ENCODE peak calls at places on chromosomes 12 and 14, in six cellular contexts. One of them, this sample, is unnamed.

GRCh38 chr12:114319422-114319821 is 86.5 kb downstream of the TBX5 start:
- DNase-seq in endothelial cell of umbilical vein: no peak
- DNase-seq in A549: no peak
- DNase-seq in GM12878: no peak
- DNase-seq in K562: no peak
- DNase-seq in HepG2: no peak
- DNase-seq in this sample: no peak

GRCh38 chr12:48078901-48079300 is 27.0 kb downstream of the SENP1 start:
- DNase-seq in endothelial cell of umbilical vein: no peak
- DNase-seq in A549: no peak
- DNase-seq in GM12878: no peak
- DNase-seq in K562: no peak
- DNase-seq in HepG2: no peak
- DNase-seq in this sample: peak; percentile 76

GRCh38 chr12:6767301-6767591 is 1.1 kb downstream of the PTMS start:
- DNase-seq in endothelial cell of umbilical vein: no peak
- DNase-seq in A549: no peak
- DNase-seq in GM12878: no peak
- DNase-seq in K562: no peak
- DNase-seq in HepG2: no peak
- DNase-seq in this sample: no peak

GRCh38 chr14:101739446-101740141 is 21.9 kb upstream of the PPP2R5C start:
- DNase-seq in endothelial cell of umbilical vein: no peak
- DNase-seq in A549: no peak
- DNase-seq in GM12878: no peak
- DNase-seq in K562: no peak
- DNase-seq in HepG2: no peak
- DNase-seq in this sample: no peak

GRCh38 chr14:39232554-39233415 is 930 bp upstream of the MIA2 start:
- DNase-seq in endothelial cell of umbilical vein: no peak
- DNase-seq in A549: peak; percentile 18
- DNase-seq in GM12878: no peak
- DNase-seq in K562: no peak
- DNase-seq in HepG2: peak; percentile 90
- DNase-seq in this sample: peak; percentile 74

GRCh38 chr12:45729233-45730115 is at the start of gene ARID2:
- DNase-seq in endothelial cell of umbilical vein: peak; percentile 62
- DNase-seq in A549: peak; percentile 80
- DNase-seq in GM12878: no peak
- DNase-seq in K562: peak; percentile 45
- DNase-seq in HepG2: peak; percentile 14
- DNase-seq in this sample: peak; percentile 86

GRCh38 chr12:53726342-53726741 is 910 bp downstream of the CALCOCO1 start:
- DNase-seq in endothelial cell of umbilical vein: no peak
- DNase-seq in A549: no peak
- DNase-seq in GM12878: no peak
- DNase-seq in K562: peak; percentile 48
- DNase-seq in HepG2: peak; percentile 38
- DNase-seq in this sample: peak; percentile 36

GRCh38 chr12:53958128-53958527 is 3.4 kb downstream of the HOXC12 start:
- DNase-seq in endothelial cell of umbilical vein: no peak
- DNase-seq in A549: no peak
- DNase-seq in GM12878: no peak
- DNase-seq in K562: no peak
- DNase-seq in HepG2: no peak
- DNase-seq in this sample: no peak

GRCh38 chr12:6697584-6698351 is 2.8 kb downstream of the PIANP start:
- DNase-seq in endothelial cell of umbilical vein: peak; percentile 58
- DNase-seq in A549: peak; percentile 76
- DNase-seq in GM12878: no peak
- DNase-seq in K562: peak; percentile 56
- DNase-seq in HepG2: peak; percentile 45
- DNase-seq in this sample: peak; percentile 52

GRCh38 chr12:74370608-74371216 is 166.9 kb upstream of the ATXN7L3B start:
- DNase-seq in endothelial cell of umbilical vein: no peak
- DNase-seq in A549: peak; percentile 80
- DNase-seq in GM12878: no peak
- DNase-seq in K562: no peak
- DNase-seq in HepG2: no peak
- DNase-seq in this sample: no peak

GRCh38 chr14:79989990-79990389 is 221.3 kb downstream of the DIO2 start:
- DNase-seq in endothelial cell of umbilical vein: no peak
- DNase-seq in A549: no peak
- DNase-seq in GM12878: no peak
- DNase-seq in K562: no peak
- DNase-seq in HepG2: no peak
- DNase-seq in this sample: no peak

GRCh38 chr12:122646568-122647220 is 56.5 kb downstream of the HCAR2 start:
- DNase-seq in endothelial cell of umbilical vein: no peak
- DNase-seq in A549: peak; percentile 24
- DNase-seq in GM12878: peak; percentile 90
- DNase-seq in K562: no peak
- DNase-seq in HepG2: no peak
- DNase-seq in this sample: peak; percentile 99

GRCh38 chr12:92908108-92908507 is 21.0 kb downstream of the EEA1 start:
- DNase-seq in endothelial cell of umbilical vein: no peak
- DNase-seq in A549: no peak
- DNase-seq in GM12878: no peak
- DNase-seq in K562: no peak
- DNase-seq in HepG2: no peak
- DNase-seq in this sample: peak; percentile 73

GRCh38 chr12:93736640-93737178 is 59.5 kb downstream of the CRADD start:
- DNase-seq in endothelial cell of umbilical vein: no peak
- DNase-seq in A549: no peak
- DNase-seq in GM12878: no peak
- DNase-seq in K562: no peak
- DNase-seq in HepG2: no peak
- DNase-seq in this sample: no peak

GRCh38 chr14:104886690-104887622 is 21.9 kb downstream of the CEP170B start:
- DNase-seq in endothelial cell of umbilical vein: no peak
- DNase-seq in A549: no peak
- DNase-seq in GM12878: no peak
- DNase-seq in K562: no peak
- DNase-seq in HepG2: no peak
- DNase-seq in this sample: no peak

GRCh38 chr12:88308825-88309224 is 166.7 kb downstream of the TMTC3 start:
- DNase-seq in endothelial cell of umbilical vein: peak; percentile 65
- DNase-seq in A549: peak; percentile 29
- DNase-seq in GM12878: no peak
- DNase-seq in K562: no peak
- DNase-seq in HepG2: no peak
- DNase-seq in this sample: no peak

GRCh38 chr14:96584907-96585671 is 82.9 kb downstream of the PAPOLA start:
- DNase-seq in endothelial cell of umbilical vein: no peak
- DNase-seq in A549: no peak
- DNase-seq in GM12878: no peak
- DNase-seq in K562: no peak
- DNase-seq in HepG2: no peak
- DNase-seq in this sample: no peak

GRCh38 chr14:64937176-64937820 is 5.2 kb downstream of the GPX2 start:
- DNase-seq in endothelial cell of umbilical vein: no peak
- DNase-seq in A549: no peak
- DNase-seq in GM12878: no peak
- DNase-seq in K562: no peak
- DNase-seq in HepG2: no peak
- DNase-seq in this sample: no peak
- TF ChIP-seq MAX in endothelial cell of umbilical vein: no peak
- TF ChIP-seq MAX in A549: no peak
- TF ChIP-seq MAX in GM12878: no peak
- TF ChIP-seq MAX in K562: no peak
- TF ChIP-seq MAX in HepG2: no peak
- TF ChIP-seq MAX in this sample: no peak

DNA sequence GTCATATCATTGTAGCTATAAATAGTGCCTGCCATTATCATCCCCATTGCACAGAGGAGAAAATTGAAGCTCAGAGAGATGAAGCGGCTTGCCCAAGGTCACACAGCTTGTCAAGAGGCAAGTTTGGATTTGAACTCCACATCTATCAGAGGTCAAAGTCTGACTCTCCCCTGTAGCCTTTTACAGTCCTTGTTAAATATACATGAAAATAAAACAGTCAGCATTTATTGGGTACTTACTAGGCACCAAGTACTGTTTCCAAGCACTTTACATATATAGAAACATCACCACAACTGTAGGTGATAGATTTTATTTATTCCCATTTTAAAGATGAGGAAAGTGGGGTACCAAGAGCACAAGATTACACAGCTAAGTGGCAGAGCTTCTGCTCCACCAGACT is 67.2 kb downstream of the WSCD2 start:
- DNase-seq in endothelial cell of umbilical vein: no peak
- DNase-seq in A549: no peak
- DNase-seq in GM12878: no peak
- DNase-seq in K562: no peak
- DNase-seq in HepG2: no peak
- DNase-seq in this sample: no peak
- TF ChIP-seq CTCF in endothelial cell of umbilical vein: no peak
- TF ChIP-seq CTCF in A549: no peak
- TF ChIP-seq CTCF in GM12878: no peak
- TF ChIP-seq CTCF in K562: no peak
- TF ChIP-seq CTCF in HepG2: no peak
- TF ChIP-seq CTCF in this sample: no peak

GRCh38 chr12:110824342-110824741 is 22.4 kb upstream of the CCDC63 start:
- DNase-seq in endothelial cell of umbilical vein: no peak
- DNase-seq in A549: no peak
- DNase-seq in GM12878: no peak
- DNase-seq in K562: no peak
- DNase-seq in HepG2: no peak
- DNase-seq in this sample: no peak

GRCh38 chr12:110826592-110827200 is 20.1 kb upstream of the CCDC63 start:
- DNase-seq in endothelial cell of umbilical vein: peak; percentile 74
- DNase-seq in A549: peak; percentile 94
- DNase-seq in GM12878: peak; percentile 70
- DNase-seq in K562: peak; percentile 84
- DNase-seq in HepG2: peak; percentile 80
- DNase-seq in this sample: peak; percentile 97

GRCh38 chr12:110821917-110822316 is 24.9 kb upstream of the CCDC63 start:
- DNase-seq in endothelial cell of umbilical vein: no peak
- DNase-seq in A549: no peak
- DNase-seq in GM12878: no peak
- DNase-seq in K562: no peak
- DNase-seq in HepG2: no peak
- DNase-seq in this sample: no peak

GRCh38 chr12:110822821-110823415 is 23.9 kb upstream of the CCDC63 start:
- DNase-seq in endothelial cell of umbilical vein: no peak
- DNase-seq in A549: no peak
- DNase-seq in GM12878: peak; percentile 2
- DNase-seq in K562: no peak
- DNase-seq in HepG2: no peak
- DNase-seq in this sample: no peak

GRCh38 chr12:110825530-110825929 is 21.3 kb upstream of the CCDC63 start:
- DNase-seq in endothelial cell of umbilical vein: no peak
- DNase-seq in A549: no peak
- DNase-seq in GM12878: no peak
- DNase-seq in K562: no peak
- DNase-seq in HepG2: no peak
- DNase-seq in this sample: no peak
- TF ChIP-seq MYC in endothelial cell of umbilical vein: no peak
- TF ChIP-seq MYC in A549: no peak
- TF ChIP-seq MYC in GM12878: no peak
- TF ChIP-seq MYC in K562: no peak
- TF ChIP-seq MYC in HepG2: no peak
- TF ChIP-seq MYC in this sample: no peak

DNA sequence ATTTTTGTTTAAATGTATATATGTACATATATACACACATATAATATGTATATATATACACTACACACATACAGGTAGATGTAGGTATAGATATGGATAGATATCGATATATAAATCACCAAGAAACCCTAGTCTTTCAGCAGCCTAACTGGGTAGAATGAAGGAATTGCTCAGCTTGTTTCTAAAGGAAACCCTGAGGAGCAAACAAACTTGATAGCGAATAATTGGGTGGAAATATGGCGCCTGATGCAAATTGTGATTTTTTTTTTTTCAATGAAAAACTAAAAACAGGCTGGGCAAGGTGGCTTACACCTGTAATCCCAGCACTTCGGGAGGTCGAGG is 254 bp upstream of the CCDC177 start:
- DNase-seq in endothelial cell of umbilical vein: no peak
- DNase-seq in A549: no peak
- DNase-seq in GM12878: no peak
- DNase-seq in K562: no peak
- DNase-seq in HepG2: no peak
- DNase-seq in this sample: no peak
- TF ChIP-seq MAX in endothelial cell of umbilical vein: no peak
- TF ChIP-seq MAX in A549: no peak
- TF ChIP-seq MAX in GM12878: no peak
- TF ChIP-seq MAX in K562: no peak
- TF ChIP-seq MAX in HepG2: no peak
- TF ChIP-seq MAX in this sample: no peak

DNA sequence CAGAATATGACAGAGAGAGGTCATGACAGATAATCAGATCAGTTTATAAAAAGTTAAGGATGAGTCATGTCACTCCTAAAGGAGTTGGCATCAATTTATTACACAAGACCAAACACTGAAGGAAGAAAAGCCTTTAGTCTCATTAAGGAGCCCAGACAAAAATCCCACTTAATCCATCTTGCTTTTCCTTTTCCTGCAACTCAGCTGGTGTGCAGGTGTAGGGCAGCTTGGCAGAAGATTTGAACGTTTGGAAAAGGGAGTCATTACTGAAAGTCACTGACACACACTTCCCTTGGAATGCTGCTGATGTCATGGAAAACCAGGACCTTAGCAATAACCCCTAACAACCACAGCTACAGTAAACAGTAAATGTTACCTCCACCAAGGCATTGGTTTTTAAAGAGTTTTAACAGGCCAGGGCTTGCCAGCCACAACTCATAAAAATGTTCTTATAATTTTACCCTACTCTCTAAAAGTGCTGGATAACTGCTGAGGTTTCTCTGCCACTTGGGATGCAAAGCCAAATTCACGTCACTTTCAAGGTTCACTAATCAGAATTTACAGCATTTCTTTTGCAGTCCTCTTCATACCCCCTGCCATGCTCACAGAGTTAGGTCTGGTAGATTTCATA is 320.6 kb downstream of the RAD51B start:
- DNase-seq in endothelial cell of umbilical vein: peak; percentile 86
- DNase-seq in A549: peak; percentile 99
- DNase-seq in GM12878: no peak
- DNase-seq in K562: no peak
- DNase-seq in HepG2: peak; percentile 64
- DNase-seq in this sample: no peak
- TF ChIP-seq CTCF in endothelial cell of umbilical vein: no peak
- TF ChIP-seq CTCF in A549: no peak
- TF ChIP-seq CTCF in GM12878: no peak
- TF ChIP-seq CTCF in K562: no peak
- TF ChIP-seq CTCF in HepG2: no peak
- TF ChIP-seq CTCF in this sample: no peak

DNA sequence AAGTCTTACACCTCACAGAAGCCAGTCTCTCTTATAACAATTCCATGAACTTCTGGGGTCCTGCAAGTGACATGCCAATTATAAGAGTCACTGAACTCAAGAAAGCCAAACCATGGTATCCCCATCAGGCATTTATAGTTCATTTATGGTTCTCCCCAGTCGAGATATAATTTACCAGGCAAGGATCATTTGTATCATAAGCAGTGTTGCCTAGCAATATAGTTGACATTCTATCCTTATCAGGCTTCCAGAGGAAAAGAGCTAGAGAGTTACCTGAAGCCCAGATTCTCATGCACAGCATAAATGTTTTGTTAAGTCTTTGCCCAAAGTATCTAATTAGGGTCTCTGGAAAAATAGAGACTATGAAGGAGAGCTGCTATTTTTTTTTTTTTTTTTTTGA is 8.1 kb downstream of the JKAMP start:
- DNase-seq in endothelial cell of umbilical vein: no peak
- DNase-seq in A549: no peak
- DNase-seq in GM12878: no peak
- DNase-seq in K562: no peak
- DNase-seq in HepG2: no peak
- DNase-seq in this sample: no peak
- TF ChIP-seq MYC in endothelial cell of umbilical vein: no peak
- TF ChIP-seq MYC in A549: no peak
- TF ChIP-seq MYC in GM12878: no peak
- TF ChIP-seq MYC in K562: no peak
- TF ChIP-seq MYC in HepG2: no peak
- TF ChIP-seq MYC in this sample: no peak